ENCODE peak calls at places on chromosomes 3 and 15, in ten cellular contexts. One of them, this sample, is unnamed.

GRCh38 chr3:112647122-112647521 is 6.2 kb upstream of the CCDC80 start:
- DNase-seq in A673: no peak
- DNase-seq in stomach: no peak
- DNase-seq in CD8-positive, alpha-beta T cell: no peak
- DNase-seq in PC-9: peak; percentile 73
- DNase-seq in uterus: no peak
- DNase-seq in neural progenitor cell: peak; percentile 52
- DNase-seq in right lobe of liver: no peak
- DNase-seq in sigmoid colon: no peak
- DNase-seq in H9: peak; percentile 43
- DNase-seq in this sample: peak; percentile 67

GRCh38 chr3:84307339-84307738 is 651.5 kb upstream of the CADM2 start:
- DNase-seq in A673: no peak
- DNase-seq in stomach: no peak
- DNase-seq in CD8-positive, alpha-beta T cell: no peak
- DNase-seq in PC-9: no peak
- DNase-seq in uterus: no peak
- DNase-seq in neural progenitor cell: no peak
- DNase-seq in right lobe of liver: no peak
- DNase-seq in sigmoid colon: no peak
- DNase-seq in H9: no peak
- DNase-seq in this sample: no peak

GRCh38 chr15:69660114-69660513 is 207.5 kb downstream of the RPLP1 start:
- DNase-seq in A673: no peak
- DNase-seq in stomach: no peak
- DNase-seq in CD8-positive, alpha-beta T cell: no peak
- DNase-seq in PC-9: no peak
- DNase-seq in uterus: no peak
- DNase-seq in neural progenitor cell: no peak
- DNase-seq in right lobe of liver: no peak
- DNase-seq in sigmoid colon: no peak
- DNase-seq in H9: no peak
- DNase-seq in this sample: no peak

GRCh38 chr15:35696767-35697231 is 150.8 kb upstream of the DPH6 start:
- DNase-seq in A673: peak; percentile 70
- DNase-seq in stomach: no peak
- DNase-seq in CD8-positive, alpha-beta T cell: no peak
- DNase-seq in PC-9: peak; percentile 39
- DNase-seq in uterus: no peak
- DNase-seq in neural progenitor cell: no peak
- DNase-seq in right lobe of liver: no peak
- DNase-seq in sigmoid colon: no peak
- DNase-seq in H9: no peak
- DNase-seq in this sample: no peak

GRCh38 chr3:158105710-158106438 is at the start of gene SHOX2:
- DNase-seq in A673: peak; percentile 61
- DNase-seq in stomach: peak; percentile 28
- DNase-seq in CD8-positive, alpha-beta T cell: no peak
- DNase-seq in PC-9: peak; percentile 45
- DNase-seq in uterus: peak; percentile 43
- DNase-seq in neural progenitor cell: peak; percentile 78
- DNase-seq in right lobe of liver: peak; percentile 60
- DNase-seq in sigmoid colon: no peak
- DNase-seq in H9: peak; percentile 69
- DNase-seq in this sample: no peak

GRCh38 chr15:36362508-36362907 is 216.9 kb upstream of the CDIN1 start:
- DNase-seq in A673: no peak
- DNase-seq in stomach: no peak
- DNase-seq in CD8-positive, alpha-beta T cell: no peak
- DNase-seq in PC-9: no peak
- DNase-seq in uterus: no peak
- DNase-seq in neural progenitor cell: no peak
- DNase-seq in right lobe of liver: no peak
- DNase-seq in sigmoid colon: no peak
- DNase-seq in H9: no peak
- DNase-seq in this sample: no peak

GRCh38 chr3:110810356-110810755 is 261.3 kb upstream of the NECTIN3 start:
- DNase-seq in A673: no peak
- DNase-seq in stomach: no peak
- DNase-seq in CD8-positive, alpha-beta T cell: no peak
- DNase-seq in PC-9: no peak
- DNase-seq in uterus: no peak
- DNase-seq in neural progenitor cell: no peak
- DNase-seq in right lobe of liver: no peak
- DNase-seq in sigmoid colon: no peak
- DNase-seq in H9: no peak
- DNase-seq in this sample: no peak

GRCh38 chr3:32857921-32858320 is 40.1 kb downstream of the TRIM71 start:
- DNase-seq in A673: no peak
- DNase-seq in stomach: no peak
- DNase-seq in CD8-positive, alpha-beta T cell: no peak
- DNase-seq in PC-9: no peak
- DNase-seq in uterus: no peak
- DNase-seq in neural progenitor cell: no peak
- DNase-seq in right lobe of liver: no peak
- DNase-seq in sigmoid colon: no peak
- DNase-seq in H9: no peak
- DNase-seq in this sample: no peak

GRCh38 chr15:65875458-65875857 is 6.2 kb downstream of the RAB11A start:
- DNase-seq in A673: no peak
- DNase-seq in stomach: no peak
- DNase-seq in CD8-positive, alpha-beta T cell: no peak
- DNase-seq in PC-9: no peak
- DNase-seq in uterus: no peak
- DNase-seq in neural progenitor cell: no peak
- DNase-seq in right lobe of liver: no peak
- DNase-seq in sigmoid colon: no peak
- DNase-seq in H9: no peak
- DNase-seq in this sample: no peak

GRCh38 chr3:120177907-120178306 is 83.7 kb upstream of the GSK3B start:
- DNase-seq in A673: no peak
- DNase-seq in stomach: no peak
- DNase-seq in CD8-positive, alpha-beta T cell: no peak
- DNase-seq in PC-9: no peak
- DNase-seq in uterus: no peak
- DNase-seq in neural progenitor cell: no peak
- DNase-seq in right lobe of liver: no peak
- DNase-seq in sigmoid colon: no peak
- DNase-seq in H9: peak; percentile 58
- DNase-seq in this sample: no peak

GRCh38 chr3:134341391-134341790 is 32.9 kb downstream of the AMOTL2 start:
- DNase-seq in A673: no peak
- DNase-seq in stomach: no peak
- DNase-seq in CD8-positive, alpha-beta T cell: no peak
- DNase-seq in PC-9: no peak
- DNase-seq in uterus: no peak
- DNase-seq in neural progenitor cell: no peak
- DNase-seq in right lobe of liver: no peak
- DNase-seq in sigmoid colon: no peak
- DNase-seq in H9: no peak
- DNase-seq in this sample: no peak

GRCh38 chr15:49823987-49824538 is 203.2 kb downstream of the DTWD1 start:
- DNase-seq in A673: no peak
- DNase-seq in stomach: no peak
- DNase-seq in CD8-positive, alpha-beta T cell: no peak
- DNase-seq in PC-9: no peak
- DNase-seq in uterus: no peak
- DNase-seq in neural progenitor cell: no peak
- DNase-seq in right lobe of liver: no peak
- DNase-seq in sigmoid colon: no peak
- DNase-seq in H9: no peak
- DNase-seq in this sample: no peak

GRCh38 chr3:62011667-62012066 is 361.7 kb downstream of the FEZF2 start:
- DNase-seq in A673: no peak
- DNase-seq in stomach: no peak
- DNase-seq in CD8-positive, alpha-beta T cell: no peak
- DNase-seq in PC-9: no peak
- DNase-seq in uterus: no peak
- DNase-seq in neural progenitor cell: no peak
- DNase-seq in right lobe of liver: no peak
- DNase-seq in sigmoid colon: no peak
- DNase-seq in H9: no peak
- DNase-seq in this sample: no peak

GRCh38 chr3:123281406-123281805 is 79.7 kb downstream of the SEC22A start:
- DNase-seq in A673: no peak
- DNase-seq in stomach: no peak
- DNase-seq in CD8-positive, alpha-beta T cell: no peak
- DNase-seq in PC-9: no peak
- DNase-seq in uterus: no peak
- DNase-seq in neural progenitor cell: no peak
- DNase-seq in right lobe of liver: no peak
- DNase-seq in sigmoid colon: no peak
- DNase-seq in H9: no peak
- DNase-seq in this sample: no peak

GRCh38 chr3:43004282-43004681 is 25.2 kb downstream of the GASK1A start:
- DNase-seq in A673: no peak
- DNase-seq in stomach: no peak
- DNase-seq in CD8-positive, alpha-beta T cell: no peak
- DNase-seq in PC-9: no peak
- DNase-seq in uterus: no peak
- DNase-seq in neural progenitor cell: no peak
- DNase-seq in right lobe of liver: no peak
- DNase-seq in sigmoid colon: no peak
- DNase-seq in H9: no peak
- DNase-seq in this sample: no peak

GRCh38 chr3:155744626-155745324 is at the start of gene PLCH1:
- DNase-seq in A673: peak; percentile 90
- DNase-seq in stomach: peak; percentile 74
- DNase-seq in CD8-positive, alpha-beta T cell: peak; percentile 47
- DNase-seq in PC-9: peak; percentile 68
- DNase-seq in uterus: peak; percentile 54
- DNase-seq in neural progenitor cell: peak; percentile 93
- DNase-seq in right lobe of liver: peak; percentile 68
- DNase-seq in sigmoid colon: peak; percentile 74
- DNase-seq in H9: peak; percentile 94
- DNase-seq in this sample: peak; percentile 64

GRCh38 chr15:30865257-30865656 is 38.5 kb upstream of the FAN1 start:
- DNase-seq in A673: no peak
- DNase-seq in stomach: no peak
- DNase-seq in CD8-positive, alpha-beta T cell: no peak
- DNase-seq in PC-9: no peak
- DNase-seq in uterus: no peak
- DNase-seq in neural progenitor cell: no peak
- DNase-seq in right lobe of liver: no peak
- DNase-seq in sigmoid colon: no peak
- DNase-seq in H9: no peak
- DNase-seq in this sample: no peak

GRCh38 chr15:30859091-30859874 is 44.4 kb upstream of the FAN1 start:
- DNase-seq in A673: peak; percentile 46
- DNase-seq in stomach: no peak
- DNase-seq in CD8-positive, alpha-beta T cell: no peak
- DNase-seq in PC-9: no peak
- DNase-seq in uterus: no peak
- DNase-seq in neural progenitor cell: peak; percentile 49
- DNase-seq in right lobe of liver: no peak
- DNase-seq in sigmoid colon: no peak
- DNase-seq in H9: no peak
- DNase-seq in this sample: no peak
- TF ChIP-seq CTCF in A673: peak; percentile 74
- TF ChIP-seq CTCF in stomach: peak; percentile 36
- TF ChIP-seq CTCF in CD8-positive, alpha-beta T cell: peak; percentile 69
- TF ChIP-seq CTCF in PC-9: peak; percentile 66
- TF ChIP-seq CTCF in uterus: peak; percentile 31
- TF ChIP-seq CTCF in neural progenitor cell: peak; percentile 75
- TF ChIP-seq CTCF in right lobe of liver: peak; percentile 63
- TF ChIP-seq CTCF in sigmoid colon: no peak
- TF ChIP-seq CTCF in H9: peak; percentile 81
- TF ChIP-seq CTCF in this sample: peak; percentile 70

GRCh38 chr3:128360243-128360642 is 106.4 kb downstream of the DNAJB8 start:
- DNase-seq in A673: no peak
- DNase-seq in stomach: no peak
- DNase-seq in CD8-positive, alpha-beta T cell: no peak
- DNase-seq in PC-9: no peak
- DNase-seq in uterus: no peak
- DNase-seq in neural progenitor cell: peak; percentile 14
- DNase-seq in right lobe of liver: no peak
- DNase-seq in sigmoid colon: no peak
- DNase-seq in H9: no peak
- DNase-seq in this sample: no peak

GRCh38 chr3:128358156-128358895 is 108.4 kb downstream of the DNAJB8 start:
- DNase-seq in A673: no peak
- DNase-seq in stomach: no peak
- DNase-seq in CD8-positive, alpha-beta T cell: no peak
- DNase-seq in PC-9: no peak
- DNase-seq in uterus: no peak
- DNase-seq in neural progenitor cell: no peak
- DNase-seq in right lobe of liver: peak; percentile 29
- DNase-seq in sigmoid colon: no peak
- DNase-seq in H9: no peak
- DNase-seq in this sample: no peak

GRCh38 chr3:128357538-128357937 is 109.2 kb downstream of the DNAJB8 start:
- DNase-seq in A673: no peak
- DNase-seq in stomach: no peak
- DNase-seq in CD8-positive, alpha-beta T cell: no peak
- DNase-seq in PC-9: no peak
- DNase-seq in uterus: no peak
- DNase-seq in neural progenitor cell: no peak
- DNase-seq in right lobe of liver: peak; percentile 28
- DNase-seq in sigmoid colon: no peak
- DNase-seq in H9: no peak
- DNase-seq in this sample: no peak

GRCh38 chr3:128360705-128361271 is 105.9 kb downstream of the DNAJB8 start:
- DNase-seq in A673: no peak
- DNase-seq in stomach: no peak
- DNase-seq in CD8-positive, alpha-beta T cell: no peak
- DNase-seq in PC-9: no peak
- DNase-seq in uterus: no peak
- DNase-seq in neural progenitor cell: no peak
- DNase-seq in right lobe of liver: no peak
- DNase-seq in sigmoid colon: no peak
- DNase-seq in H9: no peak
- DNase-seq in this sample: no peak

GRCh38 chr3:128359060-128359664 is 107.5 kb downstream of the DNAJB8 start:
- DNase-seq in A673: no peak
- DNase-seq in stomach: no peak
- DNase-seq in CD8-positive, alpha-beta T cell: no peak
- DNase-seq in PC-9: no peak
- DNase-seq in uterus: no peak
- DNase-seq in neural progenitor cell: no peak
- DNase-seq in right lobe of liver: no peak
- DNase-seq in sigmoid colon: no peak
- DNase-seq in H9: no peak
- DNase-seq in this sample: no peak
- H3K4me1 ChIP-seq in A673: no peaks in the 10 kb centered on the region
- H3K4me1 ChIP-seq in stomach: peaks cover 12% of the 10 kb centered on the region
- H3K4me1 ChIP-seq in CD8-positive, alpha-beta T cell: no peaks in the 10 kb centered on the region
- H3K4me1 ChIP-seq in PC-9: peaks cover 36% of the 10 kb centered on the region
- H3K4me1 ChIP-seq in uterus: no peaks in the 10 kb centered on the region
- H3K4me1 ChIP-seq in neural progenitor cell: peaks cover 11% of the 10 kb centered on the region
- H3K4me1 ChIP-seq in right lobe of liver: no peaks in the 10 kb centered on the region
- H3K4me1 ChIP-seq in sigmoid colon: peaks cover 12% of the 10 kb centered on the region
- H3K4me1 ChIP-seq in H9: no peaks in the 10 kb centered on the region
- H3K4me1 ChIP-seq in this sample: peaks cover 18% of the 10 kb centered on the region

GRCh38 chr3:2523251-2523836 is 424.7 kb downstream of the CNTN4 start:
- DNase-seq in A673: no peak
- DNase-seq in stomach: no peak
- DNase-seq in CD8-positive, alpha-beta T cell: no peak
- DNase-seq in PC-9: no peak
- DNase-seq in uterus: no peak
- DNase-seq in neural progenitor cell: no peak
- DNase-seq in right lobe of liver: no peak
- DNase-seq in sigmoid colon: no peak
- DNase-seq in H9: no peak
- DNase-seq in this sample: no peak
- TF ChIP-seq CTCF in A673: no peak
- TF ChIP-seq CTCF in stomach: no peak
- TF ChIP-seq CTCF in CD8-positive, alpha-beta T cell: no peak
- TF ChIP-seq CTCF in PC-9: no peak
- TF ChIP-seq CTCF in uterus: no peak
- TF ChIP-seq CTCF in neural progenitor cell: no peak
- TF ChIP-seq CTCF in right lobe of liver: no peak
- TF ChIP-seq CTCF in sigmoid colon: no peak
- TF ChIP-seq CTCF in H9: no peak
- TF ChIP-seq CTCF in this sample: no peak

GRCh38 chr15:82850731-82851130 is 41.3 kb downstream of the WHAMM start:
- DNase-seq in A673: no peak
- DNase-seq in stomach: peak; percentile 3
- DNase-seq in CD8-positive, alpha-beta T cell: no peak
- DNase-seq in PC-9: no peak
- DNase-seq in uterus: no peak
- DNase-seq in neural progenitor cell: no peak
- DNase-seq in right lobe of liver: no peak
- DNase-seq in sigmoid colon: no peak
- DNase-seq in H9: peak; percentile 22
- DNase-seq in this sample: peak; percentile 52
- H3K4me1 ChIP-seq in A673: peaks cover 18% of the 10 kb centered on the region
- H3K4me1 ChIP-seq in stomach: peaks cover 20% of the 10 kb centered on the region
- H3K4me1 ChIP-seq in CD8-positive, alpha-beta T cell: peaks cover 15% of the 10 kb centered on the region
- H3K4me1 ChIP-seq in PC-9: no peaks in the 10 kb centered on the region
- H3K4me1 ChIP-seq in uterus: no peaks in the 10 kb centered on the region
- H3K4me1 ChIP-seq in neural progenitor cell: peaks cover 13% of the 10 kb centered on the region
- H3K4me1 ChIP-seq in right lobe of liver: no peaks in the 10 kb centered on the region
- H3K4me1 ChIP-seq in sigmoid colon: peaks cover 15% of the 10 kb centered on the region
- H3K4me1 ChIP-seq in H9: no peaks in the 10 kb centered on the region
- H3K4me1 ChIP-seq in this sample: peaks cover 13% of the 10 kb centered on the region

This sample was measured in right atrium auricular region.